ENCODE peak calls at places on chromosomes 16 and 17, in seven cellular contexts. One of them, this sample, is unnamed.

GRCh38 chr16:54282202-54282922 is 4.2 kb downstream of the IRX3 start:
- DNase-seq in memory B cell: no peak
- DNase-seq in heart left ventricle: peak
- DNase-seq in PC-9: no peak
- DNase-seq in left ventricle myocardium inferior: peak
- DNase-seq in EL: peak
- DNase-seq in Daoy: peak
- DNase-seq in this sample: no peak

GRCh38 chr17:70208080-70208794 is 38.9 kb downstream of the KCNJ2 start:
- DNase-seq in memory B cell: no peak
- DNase-seq in heart left ventricle: no peak
- DNase-seq in PC-9: no peak
- DNase-seq in left ventricle myocardium inferior: no peak
- DNase-seq in EL: no peak
- DNase-seq in Daoy: no peak
- DNase-seq in this sample: no peak

GRCh38 chr17:79476074-79476473 is 134.8 kb downstream of the RBFOX3 start:
- DNase-seq in memory B cell: no peak
- DNase-seq in heart left ventricle: no peak
- DNase-seq in PC-9: no peak
- DNase-seq in left ventricle myocardium inferior: no peak
- DNase-seq in EL: no peak
- DNase-seq in Daoy: peak
- DNase-seq in this sample: no peak

GRCh38 chr17:19900809-19901208 is 33.1 kb upstream of the ULK2 start:
- DNase-seq in memory B cell: no peak
- DNase-seq in heart left ventricle: no peak
- DNase-seq in PC-9: peak
- DNase-seq in left ventricle myocardium inferior: no peak
- DNase-seq in EL: peak
- DNase-seq in Daoy: no peak
- DNase-seq in this sample: no peak

GRCh38 chr17:59366773-59367656 is 35.6 kb downstream of the YPEL2 start:
- DNase-seq in memory B cell: no peak
- DNase-seq in heart left ventricle: peak
- DNase-seq in PC-9: no peak
- DNase-seq in left ventricle myocardium inferior: no peak
- DNase-seq in EL: peak
- DNase-seq in Daoy: no peak
- DNase-seq in this sample: no peak

GRCh38 chr16:87809150-87809902 is 43.5 kb upstream of the KLHDC4 start:
- DNase-seq in memory B cell: no peak
- DNase-seq in heart left ventricle: no peak
- DNase-seq in PC-9: no peak
- DNase-seq in left ventricle myocardium inferior: no peak
- DNase-seq in EL: no peak
- DNase-seq in Daoy: peak
- DNase-seq in this sample: no peak

GRCh38 chr16:31440511-31441184 is 1.9 kb downstream of the ZNF843 start:
- DNase-seq in memory B cell: no peak
- DNase-seq in heart left ventricle: no peak
- DNase-seq in PC-9: no peak
- DNase-seq in left ventricle myocardium inferior: no peak
- DNase-seq in EL: no peak
- DNase-seq in Daoy: no peak
- DNase-seq in this sample: no peak

GRCh38 chr17:59723607-59724006 is 16.2 kb downstream of the VMP1 start:
- DNase-seq in memory B cell: no peak
- DNase-seq in heart left ventricle: no peak
- DNase-seq in PC-9: no peak
- DNase-seq in left ventricle myocardium inferior: no peak
- DNase-seq in EL: no peak
- DNase-seq in Daoy: no peak
- DNase-seq in this sample: no peak

GRCh38 chr16:73771196-73771595 is 525.4 kb upstream of the PSMD7 start:
- DNase-seq in memory B cell: no peak
- DNase-seq in heart left ventricle: no peak
- DNase-seq in PC-9: no peak
- DNase-seq in left ventricle myocardium inferior: no peak
- DNase-seq in EL: no peak
- DNase-seq in Daoy: peak
- DNase-seq in this sample: no peak

GRCh38 chr16:86214326-86215232 is 295.7 kb upstream of the FOXF1 start:
- DNase-seq in memory B cell: no peak
- DNase-seq in heart left ventricle: peak
- DNase-seq in PC-9: no peak
- DNase-seq in left ventricle myocardium inferior: no peak
- DNase-seq in EL: no peak
- DNase-seq in Daoy: peak
- DNase-seq in this sample: no peak

GRCh38 chr16:85173981-85174751 is 61.9 kb upstream of the CIBAR2 start:
- DNase-seq in memory B cell: no peak
- DNase-seq in heart left ventricle: no peak
- DNase-seq in PC-9: peak
- DNase-seq in left ventricle myocardium inferior: no peak
- DNase-seq in EL: peak
- DNase-seq in Daoy: peak
- DNase-seq in this sample: no peak

GRCh38 chr16:85834741-85835140 is 35.2 kb downstream of the COX4I1 start:
- DNase-seq in memory B cell: no peak
- DNase-seq in heart left ventricle: no peak
- DNase-seq in PC-9: no peak
- DNase-seq in left ventricle myocardium inferior: no peak
- DNase-seq in EL: no peak
- DNase-seq in Daoy: no peak
- DNase-seq in this sample: no peak